ENCODE peak calls at places on chromosomes 7 and 10, in eight cellular contexts. One of them, this sample, is unnamed.

GRCh38 chr7:142881586-142882337 is 3.8 kb downstream of the TRPV6 start:
- DNase-seq in A549: no peak
- DNase-seq in brain microvascular endothelial cell: no peak
- DNase-seq in bronchial epithelial cell: no peak
- DNase-seq in cardiac fibroblast: no peak
- DNase-seq in neural progenitor cell: no peak
- DNase-seq in OCI-LY7: no peak
- DNase-seq in keratinocyte: no peak
- DNase-seq in this sample: no peak

GRCh38 chr7:131235489-131236317 is 92.0 kb upstream of the MKLN1 start:
- DNase-seq in A549: peak; percentile 95
- DNase-seq in brain microvascular endothelial cell: peak; percentile 100
- DNase-seq in bronchial epithelial cell: peak; percentile 98
- DNase-seq in cardiac fibroblast: peak; percentile 98
- DNase-seq in neural progenitor cell: no peak
- DNase-seq in OCI-LY7: no peak
- DNase-seq in keratinocyte: peak; percentile 38
- DNase-seq in this sample: peak; percentile 97

GRCh38 chr10:97234403-97234802 is 48.6 kb upstream of the SLIT1 start:
- DNase-seq in A549: peak; percentile 13
- DNase-seq in brain microvascular endothelial cell: peak; percentile 15
- DNase-seq in bronchial epithelial cell: peak; percentile 57
- DNase-seq in cardiac fibroblast: peak; percentile 72
- DNase-seq in neural progenitor cell: peak; percentile 39
- DNase-seq in OCI-LY7: peak; percentile 53
- DNase-seq in keratinocyte: no peak
- DNase-seq in this sample: peak; percentile 47

GRCh38 chr7:120740348-120740747 is 117.6 kb downstream of the TSPAN12 start:
- DNase-seq in A549: no peak
- DNase-seq in brain microvascular endothelial cell: peak; percentile 62
- DNase-seq in bronchial epithelial cell: no peak
- DNase-seq in cardiac fibroblast: peak; percentile 39
- DNase-seq in neural progenitor cell: no peak
- DNase-seq in OCI-LY7: no peak
- DNase-seq in keratinocyte: no peak
- DNase-seq in this sample: no peak

GRCh38 chr7:98870071-98870651 is 347 bp upstream of the TMEM130 start:
- DNase-seq in A549: peak; percentile 70
- DNase-seq in brain microvascular endothelial cell: no peak
- DNase-seq in bronchial epithelial cell: peak; percentile 26
- DNase-seq in cardiac fibroblast: peak; percentile 43
- DNase-seq in neural progenitor cell: peak; percentile 79
- DNase-seq in OCI-LY7: peak; percentile 97
- DNase-seq in keratinocyte: no peak
- DNase-seq in this sample: peak; percentile 37

GRCh38 chr7:51013861-51014511 is 231.3 kb upstream of the GRB10 start:
- DNase-seq in A549: no peak
- DNase-seq in brain microvascular endothelial cell: no peak
- DNase-seq in bronchial epithelial cell: no peak
- DNase-seq in cardiac fibroblast: no peak
- DNase-seq in neural progenitor cell: no peak
- DNase-seq in OCI-LY7: no peak
- DNase-seq in keratinocyte: no peak
- DNase-seq in this sample: no peak

GRCh38 chr10:22445460-22445859 is 100.2 kb downstream of the SPAG6 start:
- DNase-seq in A549: no peak
- DNase-seq in brain microvascular endothelial cell: no peak
- DNase-seq in bronchial epithelial cell: no peak
- DNase-seq in cardiac fibroblast: no peak
- DNase-seq in neural progenitor cell: no peak
- DNase-seq in OCI-LY7: no peak
- DNase-seq in keratinocyte: no peak
- DNase-seq in this sample: no peak

GRCh38 chr7:151077705-151078232 is 2.8 kb downstream of the FASTK start:
- DNase-seq in A549: no peak
- DNase-seq in brain microvascular endothelial cell: no peak
- DNase-seq in bronchial epithelial cell: no peak
- DNase-seq in cardiac fibroblast: no peak
- DNase-seq in neural progenitor cell: no peak
- DNase-seq in OCI-LY7: no peak
- DNase-seq in keratinocyte: no peak
- DNase-seq in this sample: no peak

GRCh38 chr7:78197447-78197846 is 398.9 kb downstream of the PHTF2 start:
- DNase-seq in A549: no peak
- DNase-seq in brain microvascular endothelial cell: peak; percentile 4
- DNase-seq in bronchial epithelial cell: peak; percentile 49
- DNase-seq in cardiac fibroblast: peak; percentile 73
- DNase-seq in neural progenitor cell: no peak
- DNase-seq in OCI-LY7: no peak
- DNase-seq in keratinocyte: no peak
- DNase-seq in this sample: peak; percentile 21

GRCh38 chr7:42319631-42320030 is 82.6 kb upstream of the GLI3 start:
- DNase-seq in A549: no peak
- DNase-seq in brain microvascular endothelial cell: no peak
- DNase-seq in bronchial epithelial cell: no peak
- DNase-seq in cardiac fibroblast: no peak
- DNase-seq in neural progenitor cell: no peak
- DNase-seq in OCI-LY7: no peak
- DNase-seq in keratinocyte: no peak
- DNase-seq in this sample: no peak

GRCh38 chr7:42959549-42959948 is 27.4 kb downstream of the MRPL32 start:
- DNase-seq in A549: no peak
- DNase-seq in brain microvascular endothelial cell: no peak
- DNase-seq in bronchial epithelial cell: no peak
- DNase-seq in cardiac fibroblast: no peak
- DNase-seq in neural progenitor cell: no peak
- DNase-seq in OCI-LY7: no peak
- DNase-seq in keratinocyte: no peak
- DNase-seq in this sample: no peak

GRCh38 chr7:140003913-140004382 is 58.8 kb downstream of the PARP12 start:
- DNase-seq in A549: peak; percentile 80
- DNase-seq in brain microvascular endothelial cell: peak; percentile 61
- DNase-seq in bronchial epithelial cell: peak; percentile 55
- DNase-seq in cardiac fibroblast: peak; percentile 82
- DNase-seq in neural progenitor cell: peak; percentile 81
- DNase-seq in OCI-LY7: peak; percentile 78
- DNase-seq in keratinocyte: peak; percentile 9
- DNase-seq in this sample: peak; percentile 80
- TF ChIP-seq CTCF in A549: peak; percentile 79
- TF ChIP-seq CTCF in brain microvascular endothelial cell: peak; percentile 74
- TF ChIP-seq CTCF in bronchial epithelial cell: peak; percentile 65
- TF ChIP-seq CTCF in cardiac fibroblast: peak; percentile 58
- TF ChIP-seq CTCF in neural progenitor cell: peak; percentile 73
- TF ChIP-seq CTCF in OCI-LY7: peak; percentile 92
- TF ChIP-seq CTCF in keratinocyte: peak; percentile 48
- TF ChIP-seq CTCF in this sample: peak; percentile 56

DNA sequence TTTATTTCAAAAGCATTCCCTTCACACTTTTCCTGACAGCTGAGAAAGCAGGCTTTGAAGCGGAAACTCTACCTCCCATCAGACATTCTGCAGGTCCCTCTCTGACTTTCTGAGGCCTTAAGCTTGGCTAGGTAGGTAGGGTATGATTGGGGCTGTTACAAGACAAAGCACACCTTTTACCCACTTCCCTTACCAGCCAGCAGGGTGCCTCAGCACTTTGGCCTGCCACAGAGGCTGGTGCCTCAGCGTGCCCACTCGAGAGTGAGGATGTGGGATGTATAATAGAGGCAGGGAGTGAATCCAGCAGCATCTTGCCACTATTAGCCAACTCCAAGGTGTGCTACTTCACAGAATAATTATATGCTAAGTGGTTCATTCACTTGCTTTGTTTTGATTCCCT is 70.3 kb upstream of the PDE1C start:
- DNase-seq in A549: no peak
- DNase-seq in brain microvascular endothelial cell: no peak
- DNase-seq in bronchial epithelial cell: no peak
- DNase-seq in cardiac fibroblast: no peak
- DNase-seq in neural progenitor cell: no peak
- DNase-seq in OCI-LY7: no peak
- DNase-seq in keratinocyte: no peak
- DNase-seq in this sample: no peak
- TF ChIP-seq CTCF in A549: no peak
- TF ChIP-seq CTCF in brain microvascular endothelial cell: peak; percentile 26
- TF ChIP-seq CTCF in bronchial epithelial cell: no peak
- TF ChIP-seq CTCF in cardiac fibroblast: peak; percentile 1
- TF ChIP-seq CTCF in neural progenitor cell: no peak
- TF ChIP-seq CTCF in OCI-LY7: no peak
- TF ChIP-seq CTCF in keratinocyte: peak; percentile 38
- TF ChIP-seq CTCF in this sample: no peak

DNA sequence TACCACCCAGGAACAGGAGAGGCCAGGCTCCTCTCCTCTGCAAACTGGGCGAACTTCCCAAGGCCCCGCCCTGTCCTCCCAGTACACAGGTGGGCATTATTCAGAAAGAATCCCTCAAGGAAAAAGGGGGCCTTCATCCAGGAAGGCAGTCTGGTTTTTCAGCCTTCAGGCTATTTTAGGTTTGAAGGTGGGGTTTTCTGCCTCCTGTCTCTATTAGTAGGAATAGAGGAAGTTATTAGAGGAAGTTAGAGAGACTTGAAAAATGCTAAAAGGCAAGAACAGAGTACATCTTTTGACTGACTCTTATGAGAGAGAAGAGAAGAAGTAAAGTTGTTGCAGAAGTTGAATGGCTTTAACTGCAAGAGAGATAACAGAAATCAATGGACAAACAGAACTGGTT is 250.9 kb upstream of the SORCS1 start:
- DNase-seq in A549: no peak
- DNase-seq in brain microvascular endothelial cell: no peak
- DNase-seq in bronchial epithelial cell: no peak
- DNase-seq in cardiac fibroblast: no peak
- DNase-seq in neural progenitor cell: no peak
- DNase-seq in OCI-LY7: no peak
- DNase-seq in keratinocyte: no peak
- DNase-seq in this sample: no peak
- TF ChIP-seq CTCF in A549: no peak
- TF ChIP-seq CTCF in brain microvascular endothelial cell: no peak
- TF ChIP-seq CTCF in bronchial epithelial cell: no peak
- TF ChIP-seq CTCF in cardiac fibroblast: no peak
- TF ChIP-seq CTCF in neural progenitor cell: no peak
- TF ChIP-seq CTCF in OCI-LY7: no peak
- TF ChIP-seq CTCF in keratinocyte: no peak
- TF ChIP-seq CTCF in this sample: no peak

DNA sequence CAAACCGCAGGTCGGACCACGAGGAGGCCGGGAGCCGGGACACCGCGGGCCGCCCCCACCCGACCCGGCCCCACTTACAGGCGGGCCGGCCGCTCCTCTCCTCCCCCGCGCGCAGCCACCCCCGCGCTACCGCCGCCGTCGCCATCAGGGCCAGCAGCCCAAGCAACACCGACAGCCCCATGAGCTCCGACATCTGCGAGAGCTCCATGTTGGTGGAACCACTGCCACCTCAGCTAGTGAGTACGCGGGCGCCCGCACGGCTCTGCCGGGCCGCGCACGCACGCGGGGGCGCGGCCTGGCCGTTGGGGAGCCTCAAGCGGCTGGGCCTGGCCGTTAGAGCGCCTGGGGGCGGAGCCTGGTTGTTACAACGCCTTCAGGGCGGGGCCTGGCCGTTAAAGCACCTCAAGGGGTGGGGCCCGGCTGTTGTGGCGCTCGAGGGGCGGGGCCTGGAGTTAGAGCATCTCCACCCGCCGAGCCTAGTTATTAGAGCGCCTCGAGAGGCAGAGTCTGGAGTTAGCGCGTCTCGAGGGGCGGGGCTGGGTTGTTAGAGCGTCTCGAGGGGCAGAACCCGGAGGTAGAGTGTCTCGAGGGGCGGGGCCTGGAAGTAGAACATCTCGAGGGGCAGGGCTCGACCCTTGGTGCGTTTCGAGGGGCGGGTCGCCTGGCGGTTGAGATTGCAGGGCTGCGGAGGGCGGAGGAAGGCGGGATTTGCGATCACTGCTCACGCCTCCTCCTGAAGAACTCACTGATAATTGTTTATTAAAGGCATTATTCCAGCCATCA is at the start of gene TBL2:
- DNase-seq in A549: peak; percentile 99
- DNase-seq in brain microvascular endothelial cell: peak; percentile 97
- DNase-seq in bronchial epithelial cell: peak; percentile 90
- DNase-seq in cardiac fibroblast: peak; percentile 99
- DNase-seq in neural progenitor cell: peak; percentile 100
- DNase-seq in OCI-LY7: peak; percentile 100
- DNase-seq in keratinocyte: peak; percentile 90
- DNase-seq in this sample: peak; percentile 98
- TF ChIP-seq CTCF in A549: no peak
- TF ChIP-seq CTCF in brain microvascular endothelial cell: peak; percentile 39
- TF ChIP-seq CTCF in bronchial epithelial cell: peak; percentile 28
- TF ChIP-seq CTCF in cardiac fibroblast: peak; percentile 12
- TF ChIP-seq CTCF in neural progenitor cell: peak; percentile 24
- TF ChIP-seq CTCF in OCI-LY7: peak; percentile 25
- TF ChIP-seq CTCF in keratinocyte: no peak
- TF ChIP-seq CTCF in this sample: no peak

DNA sequence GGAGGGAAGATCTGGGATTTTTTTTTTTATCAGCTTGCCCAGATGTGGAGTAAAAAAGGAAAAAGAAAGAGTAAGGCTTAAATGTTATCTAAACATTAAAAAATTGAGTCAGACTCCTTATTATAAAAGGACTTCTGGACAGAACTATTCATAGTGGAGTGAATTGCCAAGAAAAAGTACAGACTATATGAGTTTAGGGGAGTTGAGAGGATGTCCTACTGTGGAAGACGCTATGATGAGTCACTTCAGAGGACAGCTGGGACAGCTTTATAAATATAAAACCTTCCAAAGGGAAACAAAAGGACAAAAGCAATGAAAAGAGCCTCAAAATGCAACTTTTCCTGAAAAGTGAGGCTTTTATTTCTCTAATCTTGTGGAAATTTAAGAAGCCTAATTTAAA is 73.0 kb downstream of the TFPI2 start:
- DNase-seq in A549: no peak
- DNase-seq in brain microvascular endothelial cell: peak; percentile 13
- DNase-seq in bronchial epithelial cell: no peak
- DNase-seq in cardiac fibroblast: peak; percentile 23
- DNase-seq in neural progenitor cell: no peak
- DNase-seq in OCI-LY7: no peak
- DNase-seq in keratinocyte: no peak
- DNase-seq in this sample: no peak
- TF ChIP-seq CTCF in A549: no peak
- TF ChIP-seq CTCF in brain microvascular endothelial cell: no peak
- TF ChIP-seq CTCF in bronchial epithelial cell: no peak
- TF ChIP-seq CTCF in cardiac fibroblast: no peak
- TF ChIP-seq CTCF in neural progenitor cell: no peak
- TF ChIP-seq CTCF in OCI-LY7: no peak
- TF ChIP-seq CTCF in keratinocyte: no peak
- TF ChIP-seq CTCF in this sample: no peak

GRCh38 chr10:79327090-79327457 is 20.2 kb upstream of the PPIF start:
- DNase-seq in A549: no peak
- DNase-seq in brain microvascular endothelial cell: no peak
- DNase-seq in bronchial epithelial cell: no peak
- DNase-seq in cardiac fibroblast: no peak
- DNase-seq in neural progenitor cell: no peak
- DNase-seq in OCI-LY7: no peak
- DNase-seq in keratinocyte: no peak
- DNase-seq in this sample: no peak
- TF ChIP-seq CTCF in A549: no peak
- TF ChIP-seq CTCF in brain microvascular endothelial cell: no peak
- TF ChIP-seq CTCF in bronchial epithelial cell: no peak
- TF ChIP-seq CTCF in cardiac fibroblast: no peak
- TF ChIP-seq CTCF in neural progenitor cell: no peak
- TF ChIP-seq CTCF in OCI-LY7: no peak
- TF ChIP-seq CTCF in keratinocyte: no peak
- TF ChIP-seq CTCF in this sample: no peak

GRCh38 chr7:22732556-22733126 is 5.6 kb downstream of the IL6 start:
- DNase-seq in A549: no peak
- DNase-seq in brain microvascular endothelial cell: peak; percentile 34
- DNase-seq in bronchial epithelial cell: peak; percentile 66
- DNase-seq in cardiac fibroblast: peak; percentile 55
- DNase-seq in neural progenitor cell: no peak
- DNase-seq in OCI-LY7: peak; percentile 12
- DNase-seq in keratinocyte: peak; percentile 17
- DNase-seq in this sample: peak; percentile 50
- TF ChIP-seq CTCF in A549: peak; percentile 34
- TF ChIP-seq CTCF in brain microvascular endothelial cell: peak; percentile 45
- TF ChIP-seq CTCF in bronchial epithelial cell: peak; percentile 57
- TF ChIP-seq CTCF in cardiac fibroblast: peak; percentile 34
- TF ChIP-seq CTCF in neural progenitor cell: peak; percentile 15
- TF ChIP-seq CTCF in OCI-LY7: peak; percentile 62
- TF ChIP-seq CTCF in keratinocyte: peak; percentile 82
- TF ChIP-seq CTCF in this sample: peak; percentile 52

This sample was measured in MCF 10A.